ENCODE peak calls at places on chromosome 7, in seven cellular contexts. Y, B, S, H, J, U and D are unnamed samples.

GRCh38 chr7:105336009-105336408 is 52.7 kb downstream of the SRPK2 start:
- DNase-seq in Y (no peak), B (no peak), S (no peak), H (no peak), J (no peak), U (no peak), D (no peak)

GRCh38 chr7:79820387-79820786 is 314.2 kb upstream of the GNAI1 start:
- DNase-seq in Y (peak), B (peak), S (no peak), H (no peak), J (no peak), U (no peak), D (no peak)

GRCh38 chr7:119472398-119473038 is 800.5 kb upstream of the KCND2 start:
- DNase-seq in Y (no peak), B (peak), S (no peak), H (no peak), J (no peak), U (no peak), D (no peak)

GRCh38 chr7:28984219-28984618 is 26.1 kb upstream of the TRIL start:
- DNase-seq in Y (no peak), B (no peak), S (no peak), H (no peak), J (no peak), U (no peak), D (no peak)

GRCh38 chr7:95525503-95525902 is 39.8 kb downstream of the ASB4 start:
- DNase-seq in Y (no peak), B (no peak), S (no peak), H (no peak), J (no peak), U (no peak), D (no peak)

GRCh38 chr7:142089035-142089434 is 22.5 kb upstream of the MGAM2 start:
- DNase-seq in Y (no peak), B (peak), S (no peak), H (no peak), J (no peak), U (no peak), D (no peak)

GRCh38 chr7:28144266-28144665 is 36.3 kb downstream of the JAZF1 start:
- DNase-seq in Y (peak), B (peak), S (no peak), H (no peak), J (no peak), U (no peak), D (no peak)

GRCh38 chr7:3027455-3027854 is 16.2 kb downstream of the CARD11 start:
- DNase-seq in Y (no peak), B (no peak), S (no peak), H (no peak), J (no peak), U (no peak), D (no peak)